ENCODE peak calls at places on chromosome X, in ten cellular contexts. Z is PC-3; G is psoas muscle; O is CD8-positive, alpha-beta T cell; X is glutamatergic neuron; I is mesothelial cell of epicardium; H is astrocyte of the spinal cord; S is AG10803; T is B cell; P is sigmoid colon. F is an unnamed sample.

GRCh38 chrX:28177202-28177601 is 196.0 kb upstream of the DCAF8L1 start:
- DNase-seq in P (no peak), S (no peak), T (no peak), I (no peak), Z (peak), G (no peak), O (no peak), X (no peak), H (no peak), F (no peak)

GRCh38 chrX:18946157-18946556 is 37.8 kb downstream of the PHKA2 start:
- DNase-seq in Z (peak), O (no peak), X (no peak), H (no peak), I (no peak), P (no peak), S (no peak), T (no peak), G (no peak), F (no peak)

GRCh38 chrX:135484636-135485289 is 35.7 kb upstream of the INTS6L start:
- DNase-seq in S (peak), Z (peak), I (no peak), O (no peak), T (peak), X (no peak), H (peak), P (no peak), G (no peak), F (no peak)

GRCh38 chrX:96424007-96424406 is 260.6 kb upstream of the DIAPH2 start:
- DNase-seq in S (peak), H (no peak), O (no peak), T (no peak), G (no peak), I (no peak), P (no peak), Z (peak), X (no peak), F (no peak)

GRCh38 chrX:24085133-24085532 is 30.4 kb downstream of the EIF2S3 start:
- DNase-seq in P (no peak), G (no peak), O (no peak), T (no peak), Z (no peak), S (no peak), I (no peak), X (no peak), H (no peak), F (no peak)

GRCh38 chrX:155577682-155578081 is 35.1 kb downstream of the TMLHE start:
- DNase-seq in X (no peak), P (no peak), I (no peak), H (no peak), T (no peak), G (no peak), O (no peak), S (no peak), Z (no peak), F (no peak)

GRCh38 chrX:138127314-138127713 is 561.4 kb downstream of the ZIC3 start:
- DNase-seq in S (peak), H (peak), T (no peak), O (no peak), Z (peak), G (no peak), X (no peak), I (no peak), P (no peak), F (no peak)

GRCh38 chrX:38929966-38930421 is 128.7 kb downstream of the MID1IP1 start:
- DNase-seq in H (peak), T (no peak), O (no peak), P (peak), X (no peak), S (peak), I (no peak), Z (peak), G (peak), F (no peak)

GRCh38 chrX:66002832-66003680 is 36.8 kb downstream of the VSIG4 start:
- DNase-seq in G (no peak), X (no peak), O (no peak), T (peak), Z (no peak), S (no peak), H (no peak), P (no peak), I (no peak), F (no peak)

GRCh38 chrX:23434356-23434884 is 99.8 kb downstream of the PTCHD1 start:
- DNase-seq in I (no peak), G (peak), S (peak), O (no peak), X (no peak), Z (peak), H (peak), T (no peak), P (peak), F (no peak)

GRCh38 chrX:43805579-43805978 is 76.7 kb downstream of the MAOB start:
- DNase-seq in T (no peak), I (no peak), G (no peak), P (no peak), S (no peak), X (no peak), Z (peak), H (no peak), O (no peak), F (no peak)

GRCh38 chrX:18351774-18352173 is 2.7 kb downstream of the SCML2 start:
- DNase-seq in P (no peak), Z (no peak), G (no peak), I (no peak), S (no peak), O (no peak), T (no peak), X (no peak), H (no peak), F (no peak)

GRCh38 chrX:111431007-111431406 is 19.0 kb upstream of the DCX start:
- DNase-seq in T (no peak), G (no peak), O (no peak), H (no peak), P (no peak), X (no peak), S (no peak), Z (no peak), I (no peak), F (no peak)

GRCh38 chrX:7462110-7462509 is 314.2 kb upstream of the PUDP start:
- DNase-seq in T (no peak), I (no peak), G (no peak), O (no peak), S (no peak), Z (no peak), H (no peak), X (no peak), P (no peak), F (no peak)

GRCh38 chrX:26914232-26914631 is 548.9 kb downstream of the PPP4R3C start:
- DNase-seq in O (no peak), Z (no peak), P (no peak), X (no peak), I (no peak), S (no peak), T (no peak), H (no peak), G (no peak), F (no peak)

GRCh38 chrX:149760965-149761364 is 12.9 kb upstream of the HSFX1 start:
- DNase-seq in T (no peak), X (no peak), H (no peak), I (no peak), S (no peak), O (no peak), G (no peak), Z (no peak), P (no peak), F (no peak)

GRCh38 chrX:69951756-69952155 is 98.0 kb downstream of the AWAT2 start:
- DNase-seq in P (no peak), T (no peak), S (no peak), X (no peak), Z (no peak), O (no peak), H (no peak), G (no peak), I (no peak), F (no peak)

GRCh38 chrX:123475068-123475724 is 257.7 kb downstream of the THOC2 start:
- DNase-seq in S (peak), G (no peak), I (no peak), T (no peak), P (no peak), Z (peak), O (no peak), X (no peak), H (no peak), F (no peak)

GRCh38 chrX:65910899-65911298 is 129.0 kb downstream of the VSIG4 start:
- DNase-seq in O (no peak), G (no peak), I (no peak), T (no peak), X (no peak), H (no peak), Z (no peak), S (no peak), P (no peak), F (no peak)

GRCh38 chrX:11100281-11101035 is 10.7 kb upstream of the HCCS start:
- DNase-seq in Z (peak), X (peak), O (no peak), G (no peak), P (peak), T (no peak), H (peak), I (no peak), S (peak), F (no peak)

GRCh38 chrX:133574716-133575115 is 159.4 kb upstream of the GPC4 start:
- DNase-seq in G (no peak), I (no peak), X (no peak), T (no peak), O (no peak), S (no peak), H (no peak), Z (no peak), P (no peak), F (no peak)

GRCh38 chrX:15864629-15865028 is 10.0 kb upstream of the AP1S2 start:
- DNase-seq in X (no peak), G (no peak), T (no peak), I (no peak), S (no peak), O (no peak), H (peak), Z (peak), P (no peak), F (no peak)

GRCh38 chrX:14922437-14922836 is 49.2 kb downstream of the MOSPD2 start:
- DNase-seq in T (no peak), O (no peak), H (peak), G (no peak), X (no peak), S (peak), P (no peak), I (no peak), Z (peak), F (no peak)

GRCh38 chrX:11890843-11891514 is 132.9 kb downstream of the MSL3 start:
- DNase-seq in T (no peak), X (peak), H (no peak), O (no peak), S (peak), G (peak), Z (no peak), I (no peak), P (peak), F (no peak)

GRCh38 chrX:13091111-13091765 is 46.8 kb upstream of the FAM9C start:
- DNase-seq in I (no peak), Z (no peak), H (no peak), G (no peak), X (no peak), O (no peak), T (peak), P (no peak), S (no peak), F (no peak)

GRCh38 chrX:150731795-150732194 is 38.6 kb downstream of the MTMR1 start:
- DNase-seq in P (no peak), T (no peak), S (peak), O (no peak), Z (peak), X (no peak), I (no peak), H (peak), G (no peak), F (no peak)

GRCh38 chrX:13258725-13259124 is 61.1 kb downstream of the ATXN3L start:
- DNase-seq in G (no peak), S (no peak), I (no peak), P (no peak), O (no peak), H (no peak), T (no peak), X (no peak), Z (no peak), F (no peak)

GRCh38 chrX:17160971-17161370 is 214.0 kb upstream of the NHS start:
- DNase-seq in S (no peak), T (no peak), I (no peak), O (no peak), H (no peak), G (no peak), X (no peak), Z (peak), P (no peak), F (no peak)

GRCh38 chrX:12657881-12658280 is 133.3 kb upstream of the PRPS2 start:
- DNase-seq in O (no peak), H (no peak), Z (no peak), S (no peak), T (peak), P (no peak), G (no peak), I (no peak), X (no peak), F (no peak)

GRCh38 chrX:144648788-144649187 is 598.5 kb upstream of the SPANXN1 start:
- DNase-seq in H (no peak), Z (no peak), P (no peak), O (no peak), X (no peak), G (no peak), T (no peak), S (no peak), I (no peak), F (no peak)

GRCh38 chrX:110241816-110242215 is 76.1 kb downstream of the AMMECR1 start:
- DNase-seq in P (no peak), O (no peak), H (peak), X (no peak), T (no peak), S (peak), I (no peak), G (no peak), Z (peak), F (no peak)

GRCh38 chrX:9482837-9483236 is 18.0 kb downstream of the TBL1X start:
- DNase-seq in I (no peak), T (peak), S (no peak), H (no peak), P (no peak), G (no peak), Z (no peak), X (no peak), O (no peak), F (no peak)

GRCh38 chrX:152137771-152138387 is 498 bp downstream of the MAGEA10 start:
- DNase-seq in P (no peak), X (no peak), S (no peak), Z (no peak), G (no peak), H (no peak), O (no peak), T (no peak), I (no peak), F (no peak)

GRCh38 chrX:34866636-34867035 is 76.0 kb upstream of the FAM47B start:
- DNase-seq in G (no peak), O (no peak), T (no peak), S (peak), I (no peak), P (no peak), Z (no peak), X (no peak), H (no peak), F (no peak)

GRCh38 chrX:19560611-19561010 is 45.3 kb upstream of the MAP3K15 start:
- DNase-seq in P (no peak), I (no peak), Z (no peak), S (no peak), X (no peak), O (no peak), H (no peak), G (no peak), T (no peak), F (no peak)

GRCh38 chrX:40176256-40176978 is 78.7 kb upstream of the BCOR start:
- DNase-seq in O (peak), T (peak), X (peak), S (no peak), P (peak), H (no peak), I (no peak), G (peak), Z (peak), F (peak)

GRCh38 chrX:39624166-39624565 is 473.6 kb downstream of the BCOR start:
- DNase-seq in P (no peak), O (no peak), I (no peak), T (no peak), H (no peak), S (no peak), G (no peak), Z (no peak), X (no peak), F (no peak)

GRCh38 chrX:80334583-80334982 is 85.7 kb upstream of the TENT5D start:
- DNase-seq in H (no peak), I (no peak), O (no peak), Z (no peak), T (no peak), X (no peak), S (no peak), P (no peak), G (no peak), F (no peak)

GRCh38 chrX:5236749-5237148 is 991.9 kb downstream of the NLGN4X start:
- DNase-seq in G (no peak), O (no peak), I (no peak), P (no peak), S (no peak), X (no peak), T (no peak), Z (no peak), H (no peak), F (no peak)

GRCh38 chrX:86194758-86195157 is 46.5 kb downstream of the DACH2 start:
- DNase-seq in H (no peak), Z (no peak), P (no peak), X (no peak), O (no peak), S (no peak), T (no peak), G (no peak), I (no peak), F (no peak)

GRCh38 chrX:86195343-86195742 is 47.1 kb downstream of the DACH2 start:
- DNase-seq in P (no peak), X (no peak), T (no peak), I (no peak), Z (no peak), S (no peak), G (no peak), H (no peak), O (no peak), F (no peak)

GRCh38 chrX:86192827-86193226 is 44.6 kb downstream of the DACH2 start:
- DNase-seq in T (no peak), S (no peak), H (no peak), P (no peak), G (no peak), O (no peak), I (no peak), X (no peak), Z (no peak), F (no peak)

GRCh38 chrX:86197815-86198214 is 49.6 kb downstream of the DACH2 start:
- DNase-seq in T (no peak), Z (no peak), S (no peak), G (no peak), P (no peak), X (no peak), H (no peak), I (no peak), O (no peak), F (no peak)
- TF ChIP-seq CTCF in T (no peak), Z (no peak), S (no peak), G (no peak), P (no peak), X (no peak), H (no peak), I (no peak), O (no peak), F (no peak)

GRCh38 chrX:47958943-47959342 is 44.8 kb downstream of the ZNF182 start:
- DNase-seq in I (no peak), Z (peak), G (no peak), H (no peak), S (no peak), X (no peak), T (peak), O (no peak), P (no peak), F (no peak)
- TF ChIP-seq CTCF in I (no peak), Z (peak), G (no peak), H (no peak), S (peak), X (no peak), T (no peak), O (peak), P (no peak), F (no peak)

GRCh38 chrX:45711231-45711630 is 510.6 kb upstream of the DIPK2B start:
- DNase-seq in P (no peak), S (peak), O (no peak), H (peak), Z (peak), I (no peak), G (no peak), T (no peak), X (no peak), F (no peak)
- TF ChIP-seq CTCF in P (no peak), S (no peak), O (no peak), H (no peak), Z (no peak), I (no peak), G (no peak), T (no peak), X (no peak), F (no peak)

GRCh38 chrX:115142057-115142456 is 47.2 kb upstream of the RBMXL3 start:
- DNase-seq in G (no peak), I (no peak), T (no peak), X (no peak), S (no peak), P (no peak), H (no peak), Z (no peak), O (no peak), F (no peak)

GRCh38 chrX:115147220-115147619 is 42.0 kb upstream of the RBMXL3 start:
- DNase-seq in P (no peak), X (no peak), G (no peak), T (no peak), I (no peak), H (peak), O (no peak), S (peak), Z (peak), F (no peak)
- TF ChIP-seq CTCF in P (no peak), X (peak), G (peak), T (peak), I (peak), H (peak), O (no peak), S (peak), Z (peak), F (peak)